ENCODE peak calls at places on chromosomes 12 and 14, in six cellular contexts. S is GM06990; Z is HFF-Myc; I is colonic mucosa; E is left ventricle myocardium inferior; R is CD4-positive, alpha-beta T cell. G is an unnamed sample.

GRCh38 chr12:53820503-53820902 is 68.7 kb upstream of the CISTR start:
- DNase-seq in I (no peak), E (no peak), R (no peak), S (no peak), Z (no peak), G (no peak)

GRCh38 chr14:74302160-74302628 is 540 bp downstream of the ABCD4 start:
- DNase-seq in Z (no peak), I (no peak), E (no peak), R (no peak), S (no peak), G (no peak)

GRCh38 chr12:91043408-91043807 is 14.4 kb downstream of the KERA start:
- DNase-seq in S (no peak), R (no peak), I (no peak), Z (no peak), E (no peak), G (no peak)

GRCh38 chr12:590206-590750 is 73.0 kb downstream of the NINJ2 start:
- DNase-seq in I (no peak), Z (no peak), S (no peak), E (no peak), R (no peak), G (no peak)

GRCh38 chr12:116465892-116466291 is 93.3 kb upstream of the MAP1LC3B2 start:
- DNase-seq in Z (no peak), I (no peak), E (no peak), R (no peak), S (no peak), G (no peak)

GRCh38 chr14:65846469-65846868 is 433.9 kb downstream of the FUT8 start:
- DNase-seq in R (no peak), I (no peak), Z (no peak), E (no peak), S (no peak), G (no peak)

GRCh38 chr12:58804749-58805148 is 115.6 kb downstream of the LRIG3 start:
- DNase-seq in Z (no peak), S (no peak), E (no peak), R (no peak), I (no peak), G (no peak)

GRCh38 chr14:69887740-69888657 is 8.8 kb downstream of the SMOC1 start:
- DNase-seq in E (no peak), S (no peak), I (no peak), Z (no peak), R (no peak), G (no peak)

GRCh38 chr12:1529862-1530591 is 64.4 kb downstream of the FBXL14 start:
- DNase-seq in R (no peak), Z (no peak), I (no peak), E (peak; percentile 40), S (peak; percentile 57), G (peak; percentile 33)

GRCh38 chr14:33618361-33619095 is 332.3 kb downstream of the EGLN3 start:
- DNase-seq in R (no peak), Z (no peak), S (no peak), I (no peak), E (no peak), G (no peak)

DNA sequence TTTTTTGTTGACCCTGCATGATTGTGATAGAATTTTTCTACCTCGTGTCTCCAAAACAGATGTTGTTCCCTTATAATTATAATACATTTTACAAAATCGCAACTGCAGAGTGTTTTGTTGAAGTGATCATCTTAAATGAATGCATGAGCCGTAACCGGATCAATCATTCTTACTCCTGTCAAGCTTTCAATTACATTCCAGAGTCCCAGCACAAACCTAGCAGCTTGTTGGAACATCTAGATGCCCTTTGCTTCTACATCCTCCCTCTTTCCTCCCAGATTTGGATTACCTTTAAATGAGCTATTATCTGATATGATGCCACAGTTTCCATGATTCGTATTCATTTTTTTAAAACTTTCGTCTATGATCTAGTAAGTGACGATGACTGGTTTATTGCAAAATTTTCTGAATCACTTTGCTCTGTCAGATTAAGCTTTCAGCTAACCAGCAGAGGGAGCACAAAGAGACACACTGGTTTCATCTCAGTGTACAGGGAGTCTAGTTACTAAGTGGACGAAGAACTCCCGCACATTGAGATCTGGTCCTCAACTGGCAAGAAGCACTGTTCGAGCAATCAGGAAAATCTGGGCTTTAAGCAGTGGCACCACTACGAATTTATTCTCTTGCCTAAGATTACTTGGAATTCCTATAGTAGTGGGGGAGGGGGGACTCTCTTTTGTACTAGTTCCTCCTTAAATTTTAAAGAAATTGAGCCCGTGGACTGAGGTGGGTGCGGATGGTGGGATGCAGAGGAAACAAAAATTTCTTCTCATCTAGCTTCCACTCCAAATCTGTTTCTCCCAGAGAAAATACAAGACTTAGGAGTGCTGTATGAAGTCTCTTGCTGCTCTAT is 40.9 kb downstream of the TSHR start:
- DNase-seq in Z (peak; percentile 32), S (peak; percentile 4), E (no peak), I (peak; percentile 24), R (no peak), G (peak; percentile 9)
- TF ChIP-seq CTCF in Z (peak; percentile 61), S (peak; percentile 67), E (peak; percentile 73), I (peak; percentile 29), R (peak; percentile 62), G (peak; percentile 79)

GRCh38 chr12:113091506-113091905 is 35.0 kb downstream of the DTX1 start:
- DNase-seq in S (no peak), E (no peak), Z (no peak), I (no peak), R (no peak), G (no peak)

GRCh38 chr12:113093409-113094101 is 37.0 kb downstream of the DTX1 start:
- DNase-seq in R (no peak), S (no peak), E (no peak), Z (no peak), I (no peak), G (no peak)

GRCh38 chr12:113094738-113095137 is 38.2 kb downstream of the DTX1 start:
- DNase-seq in I (no peak), R (no peak), Z (no peak), S (no peak), E (no peak), G (no peak)

GRCh38 chr12:113090740-113091139 is 34.2 kb downstream of the DTX1 start:
- DNase-seq in E (no peak), Z (no peak), S (no peak), I (no peak), R (no peak), G (no peak)

GRCh38 chr12:113092478-113093408 is 36.2 kb downstream of the DTX1 start:
- DNase-seq in Z (no peak), R (no peak), I (peak; percentile 80), E (peak; percentile 30), S (no peak), G (no peak)
- TF ChIP-seq CTCF in Z (no peak), R (no peak), I (no peak), E (peak; percentile 15), S (peak; percentile 71), G (peak; percentile 31)

GRCh38 chr14:72604133-72604532 is 289.8 kb downstream of the DPF3 start:
- DNase-seq in E (no peak), R (no peak), Z (no peak), S (no peak), I (no peak), G (no peak)
- TF ChIP-seq CTCF in E (no peak), R (no peak), Z (no peak), S (no peak), I (no peak), G (no peak)

GRCh38 chr14:28599191-28599590 is 167.4 kb upstream of the FOXG1 start:
- DNase-seq in Z (no peak), I (no peak), E (no peak), R (no peak), S (no peak), G (no peak)

GRCh38 chr14:28599605-28600004 is 167.0 kb upstream of the FOXG1 start:
- DNase-seq in Z (no peak), E (no peak), S (no peak), I (no peak), R (no peak), G (no peak)

GRCh38 chr14:28596336-28596735 is 170.3 kb upstream of the FOXG1 start:
- DNase-seq in Z (no peak), R (no peak), E (no peak), I (no peak), S (no peak), G (no peak)
- TF ChIP-seq CTCF in Z (no peak), R (no peak), E (no peak), I (no peak), S (no peak), G (no peak)